ENCODE peak calls at places on chromosomes 2 and 18, in seven cellular contexts. A, T, C, W, X, H and P are unnamed samples.

GRCh38 chr18:22219568-22220355 is 50.4 kb downstream of the GATA6 start:
- DNase-seq in A (no peak), T (no peak), C (peak), W (no peak), X (no peak), H (no peak), P (no peak)

GRCh38 chr2:46521215-46521683 is 41.9 kb downstream of the TMEM247 start:
- DNase-seq in A (no peak), T (peak), C (peak), W (peak), X (no peak), H (peak), P (no peak)

GRCh38 chr2:191321861-191322662 is 76.9 kb downstream of the MYO1B start:
- DNase-seq in A (peak), T (no peak), C (no peak), W (no peak), X (no peak), H (no peak), P (no peak)

GRCh38 chr2:29834624-29835023 is 86.8 kb downstream of the ALK start:
- DNase-seq in A (no peak), T (no peak), C (no peak), W (no peak), X (no peak), H (no peak), P (no peak)

GRCh38 chr2:101265893-101266499 is 13.3 kb downstream of the CNOT11 start:
- DNase-seq in A (no peak), T (peak), C (no peak), W (peak), X (no peak), H (no peak), P (no peak)

GRCh38 chr2:197033222-197033621 is 106.7 kb upstream of the PGAP1 start:
- DNase-seq in A (no peak), T (no peak), C (no peak), W (no peak), X (no peak), H (no peak), P (no peak)

GRCh38 chr2:229174794-229175529 is 96.1 kb downstream of the PID1 start:
- DNase-seq in A (no peak), T (no peak), C (peak), W (no peak), X (no peak), H (peak), P (no peak)

GRCh38 chr2:183868707-183869106 is 729.6 kb upstream of the ZNF804A start:
- DNase-seq in A (no peak), T (no peak), C (no peak), W (no peak), X (no peak), H (no peak), P (no peak)

GRCh38 chr2:1997976-1998375 is 253.7 kb upstream of the PXDN start:
- DNase-seq in A (no peak), T (peak), C (no peak), W (no peak), X (no peak), H (no peak), P (no peak)

GRCh38 chr2:97950329-97951154 is 45.2 kb downstream of the TMEM131 start:
- DNase-seq in A (no peak), T (no peak), C (no peak), W (no peak), X (no peak), H (no peak), P (no peak)

GRCh38 chr18:62201870-62202269 is 14.8 kb downstream of the RELCH start:
- DNase-seq in A (no peak), T (no peak), C (no peak), W (no peak), X (no peak), H (no peak), P (no peak)

GRCh38 chr2:149686677-149687427 is 99.3 kb upstream of the MMADHC start:
- DNase-seq in A (no peak), T (no peak), C (no peak), W (no peak), X (no peak), H (no peak), P (no peak)

GRCh38 chr2:177989029-177989885 is 83.3 kb downstream of the PDE11A start:
- DNase-seq in A (no peak), T (no peak), C (no peak), W (no peak), X (no peak), H (no peak), P (no peak)

GRCh38 chr18:42053188-42053781 is 98.3 kb downstream of the PIK3C3 start:
- DNase-seq in A (peak), T (no peak), C (peak), W (peak), X (no peak), H (peak), P (peak)

GRCh38 chr2:101388232-101388631 is 929 bp upstream of the CREG2 start:
- DNase-seq in A (no peak), T (peak), C (no peak), W (no peak), X (no peak), H (no peak), P (no peak)

GRCh38 chr18:51417643-51418483 is 220.4 kb upstream of the MEX3C start:
- DNase-seq in A (no peak), T (no peak), C (no peak), W (no peak), X (no peak), H (no peak), P (no peak)

GRCh38 chr2:196725218-196725617 is 74.3 kb downstream of the GTF3C3 start:
- DNase-seq in A (no peak), T (no peak), C (no peak), W (no peak), X (no peak), H (no peak), P (no peak)

GRCh38 chr18:49841236-49842217 is 28.2 kb upstream of the ACAA2 start:
- DNase-seq in A (no peak), T (no peak), C (no peak), W (no peak), X (no peak), H (no peak), P (no peak)

GRCh38 chr2:227177592-227178336 is 13.3 kb downstream of the COL4A3 start:
- DNase-seq in A (no peak), T (no peak), C (no peak), W (no peak), X (no peak), H (no peak), P (no peak)

GRCh38 chr18:63312731-63313408 is 6.7 kb downstream of the BCL2 start:
- DNase-seq in A (no peak), T (no peak), C (no peak), W (no peak), X (no peak), H (no peak), P (no peak)

GRCh38 chr2:233563663-233564430 is 2.7 kb downstream of the USP40 start:
- DNase-seq in A (no peak), T (no peak), C (no peak), W (no peak), X (no peak), H (no peak), P (no peak)

GRCh38 chr2:6186332-6187100 is 494.3 kb downstream of the SOX11 start:
- DNase-seq in A (no peak), T (no peak), C (peak), W (peak), X (no peak), H (no peak), P (no peak)

GRCh38 chr2:227717687-227718567 is at the start of gene SLC19A3:
- DNase-seq in A (peak), T (peak), C (peak), W (peak), X (no peak), H (peak), P (peak)

GRCh38 chr18:39938678-39939077 is 2016.4 kb upstream of the PIK3C3 start:
- DNase-seq in A (no peak), T (no peak), C (peak), W (no peak), X (no peak), H (no peak), P (no peak)

DNA sequence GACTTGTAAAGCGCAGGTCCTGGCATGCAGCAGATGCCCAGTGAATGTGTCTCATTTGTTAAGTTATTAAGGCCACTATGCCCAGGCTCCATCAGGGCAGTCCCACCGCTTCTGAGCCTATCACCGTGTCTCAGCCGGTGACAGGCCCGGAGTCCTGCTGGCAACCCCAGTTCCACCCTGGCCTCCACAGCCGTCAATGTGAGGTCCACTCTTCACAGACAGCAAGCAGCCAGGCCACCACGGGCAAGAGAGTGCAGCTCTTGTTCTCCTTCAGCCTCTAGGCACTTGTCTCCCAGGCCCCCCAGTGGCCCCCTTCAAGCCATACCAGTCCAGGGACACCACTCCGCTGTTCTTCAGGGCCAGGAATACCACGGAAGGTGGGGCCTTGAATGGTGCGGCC is 22.6 kb downstream of the CFAP65 start:
- DNase-seq in A (no peak), T (no peak), C (no peak), W (no peak), X (no peak), H (no peak), P (no peak)
- TF ChIP-seq POLR2A in A (no peak), T (no peak), C (no peak), W (no peak), X (no peak), H (no peak), P (no peak)

DNA sequence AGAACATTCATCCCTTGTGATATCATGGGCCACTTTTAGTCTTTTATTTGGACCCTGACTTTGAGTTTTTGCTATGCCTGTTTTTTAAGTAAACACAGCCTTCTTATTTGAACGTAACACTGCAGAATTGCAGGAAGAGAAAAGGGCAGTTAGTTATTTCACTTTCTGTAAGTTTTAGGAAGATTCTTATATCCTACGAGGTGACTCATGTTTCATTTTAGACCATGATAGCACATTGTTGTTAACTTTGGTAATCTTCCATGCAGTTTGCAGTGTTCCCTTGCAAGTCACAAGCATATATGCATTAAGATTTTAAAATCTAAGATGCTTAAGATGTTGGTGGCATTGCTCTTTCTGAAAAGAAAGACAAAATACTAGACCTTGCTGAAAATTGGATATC is 128.6 kb upstream of the EPC2 start:
- DNase-seq in A (no peak), T (no peak), C (no peak), W (no peak), X (no peak), H (no peak), P (no peak)
- TF ChIP-seq POLR2A in A (no peak), T (no peak), C (no peak), W (no peak), X (no peak), H (no peak), P (no peak)

GRCh38 chr2:86440631-86441391 is at the start of gene KDM3A:
- DNase-seq in A (peak), T (peak), C (peak), W (peak), X (peak), H (peak), P (peak)
- TF ChIP-seq POLR2A in A (peak), T (peak), C (no peak), W (no peak), X (no peak), H (peak), P (peak)

DNA sequence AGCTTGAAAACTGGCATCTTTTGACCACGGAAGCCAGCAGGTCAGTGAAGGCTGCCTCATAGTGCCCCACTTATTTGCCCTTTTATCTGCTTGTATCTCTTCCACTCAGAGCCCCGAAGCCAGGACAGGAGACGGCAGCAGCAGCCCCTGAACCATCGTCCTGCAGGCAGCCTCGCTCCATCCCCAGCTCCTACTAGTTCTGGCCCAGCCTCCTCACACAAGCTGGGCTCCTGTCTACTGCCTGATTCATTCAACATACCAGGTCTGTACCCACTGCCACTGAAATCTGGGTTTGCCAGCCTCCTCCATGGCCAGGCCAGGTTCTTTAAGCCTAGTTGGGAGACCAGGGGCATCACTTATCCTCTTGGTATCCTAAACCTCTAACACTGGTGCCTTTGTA is 4.1 kb downstream of the OST4 start:
- DNase-seq in A (no peak), T (no peak), C (peak), W (no peak), X (no peak), H (no peak), P (no peak)
- TF ChIP-seq POLR2A in A (no peak), T (no peak), C (no peak), W (no peak), X (no peak), H (no peak), P (no peak)

GRCh38 chr2:216144857-216145256 is 35.7 kb downstream of the XRCC5 start:
- DNase-seq in A (no peak), T (no peak), C (no peak), W (no peak), X (no peak), H (no peak), P (no peak)

GRCh38 chr2:216149741-216150140 is 40.6 kb downstream of the XRCC5 start:
- DNase-seq in A (no peak), T (no peak), C (no peak), W (no peak), X (no peak), H (no peak), P (no peak)

GRCh38 chr2:216146573-216146972 is 37.4 kb downstream of the XRCC5 start:
- DNase-seq in A (no peak), T (no peak), C (peak), W (no peak), X (no peak), H (no peak), P (no peak)

GRCh38 chr2:216148983-216149382 is 39.8 kb downstream of the XRCC5 start:
- DNase-seq in A (no peak), T (no peak), C (no peak), W (no peak), X (no peak), H (no peak), P (no peak)

GRCh38 chr2:216147172-216148131 is 38.3 kb downstream of the XRCC5 start:
- DNase-seq in A (no peak), T (no peak), C (no peak), W (no peak), X (no peak), H (no peak), P (no peak)
- TF ChIP-seq POLR2A in A (no peak), T (no peak), C (no peak), W (no peak), X (peak), H (no peak), P (no peak)

GRCh38 chr2:234953116-234954031 is 1.6 kb downstream of the SH3BP4 start:
- DNase-seq in A (no peak), T (peak), C (no peak), W (peak), X (no peak), H (no peak), P (no peak)
- TF ChIP-seq POLR2A in A (no peak), T (no peak), C (no peak), W (no peak), X (no peak), H (no peak), P (no peak)

GRCh38 chr2:112482309-112483046 is 522 bp downstream of the TTL start:
- DNase-seq in A (peak), T (peak), C (peak), W (no peak), X (peak), H (peak), P (peak)
- TF ChIP-seq POLR2A in A (no peak), T (no peak), C (no peak), W (no peak), X (no peak), H (no peak), P (no peak)

GRCh38 chr2:70141754-70142589 is 48.8 kb downstream of the C2orf42 start:
- DNase-seq in A (no peak), T (no peak), C (no peak), W (peak), X (no peak), H (no peak), P (no peak)
- TF ChIP-seq POLR2A in A (peak), T (peak), C (peak), W (no peak), X (peak), H (peak), P (peak)

GRCh38 chr2:54120950-54121349 is 5.5 kb downstream of the ACYP2 start:
- DNase-seq in A (no peak), T (no peak), C (no peak), W (no peak), X (no peak), H (no peak), P (peak)

GRCh38 chr2:54114936-54115283 is 505 bp upstream of the ACYP2 start:
- DNase-seq in A (no peak), T (no peak), C (no peak), W (no peak), X (no peak), H (no peak), P (no peak)

GRCh38 chr2:54109848-54110247 is 5.6 kb upstream of the ACYP2 start:
- DNase-seq in A (no peak), T (no peak), C (no peak), W (no peak), X (no peak), H (no peak), P (no peak)

DNA sequence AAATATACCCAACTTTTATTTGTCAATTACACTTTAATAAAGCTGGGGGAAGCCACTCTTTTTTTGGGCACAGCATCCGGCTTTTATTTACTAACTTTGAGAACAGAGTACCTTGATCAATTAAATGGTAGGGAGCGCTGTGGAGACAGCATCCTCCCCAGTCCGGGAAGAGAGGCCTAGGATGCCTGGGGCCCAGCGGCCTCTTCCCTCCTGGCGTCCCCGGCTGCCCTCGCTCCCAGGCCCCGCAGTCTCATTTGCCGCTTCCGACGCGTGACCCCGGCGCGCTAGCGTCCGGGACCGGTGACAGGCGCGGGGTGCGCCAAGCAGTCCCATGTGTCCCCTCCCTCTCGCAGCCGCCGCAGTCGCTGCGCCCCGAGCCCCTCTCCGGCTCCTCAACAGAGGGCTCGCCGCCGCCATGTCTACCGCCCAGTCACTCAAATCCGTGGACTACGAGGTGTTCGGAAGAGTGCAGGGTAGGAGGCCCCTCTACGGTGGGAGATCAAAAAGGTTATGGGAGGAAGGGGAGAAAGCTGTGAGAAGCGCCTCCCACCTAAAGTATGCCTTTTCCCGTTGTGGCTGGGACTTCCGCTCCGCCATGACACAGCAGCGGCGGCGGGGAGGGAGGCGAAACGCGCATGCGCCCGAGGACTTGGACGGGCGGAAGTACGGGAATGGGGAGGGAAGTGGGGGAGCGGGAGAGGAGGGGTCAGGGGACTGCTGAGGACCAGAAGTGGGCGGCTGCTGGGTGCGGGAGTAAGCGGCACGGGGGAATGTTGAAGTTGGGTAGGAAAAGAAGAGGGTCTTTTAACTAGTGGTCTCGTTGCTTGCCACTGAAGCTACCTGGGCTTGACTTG is at the start of gene ACYP2:
- DNase-seq in A (peak), T (peak), C (peak), W (peak), X (peak), H (peak), P (peak)
- TF ChIP-seq POLR2A in A (peak), T (peak), C (peak), W (no peak), X (peak), H (peak), P (peak)